ENCODE peak calls at places on chromosomes 3 and 15, in six cellular contexts. D, C, L, T, I and U are unnamed samples.
A peak's percentile ranks its signal among the peaks of the same experiment; 100 is the strongest.

GRCh38 chr15:50055333-50056278 is 63.4 kb downstream of the ATP8B4 start:
- DNase-seq in D (no peak), C (no peak), L (no peak), T (peak; percentile 99), I (peak; percentile 97), U (no peak)

GRCh38 chr3:178170698-178171535 is 365.3 kb upstream of the KCNMB2 start:
- DNase-seq in D (peak; percentile 39), C (no peak), L (no peak), T (peak; percentile 98), I (peak; percentile 96), U (no peak)

GRCh38 chr15:39627456-39628130 is 46.7 kb downstream of the THBS1 start:
- DNase-seq in D (no peak), C (no peak), L (no peak), T (no peak), I (no peak), U (no peak)

GRCh38 chr3:194957743-194958240 is 272.1 kb downstream of the FAM43A start:
- DNase-seq in D (no peak), C (no peak), L (no peak), T (no peak), I (no peak), U (no peak)

GRCh38 chr15:70488002-70488605 is 275.3 kb downstream of the UACA start:
- DNase-seq in D (peak; percentile 84), C (peak; percentile 94), L (peak; percentile 38), T (peak; percentile 80), I (peak; percentile 85), U (peak; percentile 70)

GRCh38 chr3:115363071-115363470 is 216.0 kb upstream of the ZBTB20 start:
- DNase-seq in D (no peak), C (no peak), L (no peak), T (peak; percentile 28), I (no peak), U (no peak)

GRCh38 chr3:152656207-152657001 is 178.5 kb upstream of the P2RY1 start:
- DNase-seq in D (peak; percentile 16), C (no peak), L (no peak), T (no peak), I (peak; percentile 32), U (no peak)

GRCh38 chr3:150761831-150762661 is 923 bp downstream of the SIAH2 start:
- DNase-seq in D (peak; percentile 53), C (peak; percentile 79), L (no peak), T (peak; percentile 67), I (peak; percentile 60), U (no peak)

GRCh38 chr3:107001635-107002034 is 375.6 kb upstream of the CCDC54 start:
- DNase-seq in D (no peak), C (no peak), L (no peak), T (no peak), I (no peak), U (no peak)

GRCh38 chr3:16370872-16371740 is 106.1 kb downstream of the OXNAD1 start:
- DNase-seq in D (no peak), C (no peak), L (no peak), T (no peak), I (no peak), U (no peak)

GRCh38 chr3:15011174-15011573 is 53.9 kb downstream of the MRPS25 start:
- DNase-seq in D (no peak), C (no peak), L (no peak), T (no peak), I (no peak), U (no peak)

GRCh38 chr15:47576921-47577474 is 140.3 kb upstream of the SEMA6D start:
- DNase-seq in D (no peak), C (no peak), L (no peak), T (no peak), I (peak; percentile 22), U (no peak)

GRCh38 chr3:4416961-4417360 is 50.1 kb downstream of the SUMF1 start:
- DNase-seq in D (peak; percentile 45), C (no peak), L (no peak), T (peak; percentile 96), I (peak; percentile 79), U (no peak)

GRCh38 chr3:172034786-172035685 is 4.3 kb upstream of the FNDC3B start:
- DNase-seq in D (peak; percentile 31), C (peak; percentile 71), L (no peak), T (no peak), I (peak; percentile 41), U (peak; percentile 31)

GRCh38 chr3:9703736-9704342 is at the start of gene CPNE9:
- DNase-seq in D (peak; percentile 87), C (peak; percentile 72), L (no peak), T (no peak), I (no peak), U (peak; percentile 47)

GRCh38 chr3:42055291-42055690 is 35.9 kb upstream of the TRAK1 start:
- DNase-seq in D (no peak), C (no peak), L (no peak), T (peak; percentile 67), I (peak; percentile 77), U (no peak)

GRCh38 chr3:13159890-13160289 is 86.7 kb upstream of the IQSEC1 start:
- DNase-seq in D (peak; percentile 62), C (no peak), L (no peak), T (no peak), I (no peak), U (no peak)

GRCh38 chr3:150180349-150180748 is 209.7 kb upstream of the PFN2 start:
- DNase-seq in D (no peak), C (no peak), L (no peak), T (peak; percentile 85), I (peak; percentile 80), U (no peak)

GRCh38 chr3:136350557-136350956 is 100.4 kb downstream of the PCCB start:
- DNase-seq in D (no peak), C (no peak), L (no peak), T (peak; percentile 67), I (peak; percentile 64), U (no peak)

GRCh38 chr3:154275965-154276364 is 48.3 kb downstream of the DHX36 start:
- DNase-seq in D (no peak), C (no peak), L (no peak), T (no peak), I (no peak), U (no peak)

DNA sequence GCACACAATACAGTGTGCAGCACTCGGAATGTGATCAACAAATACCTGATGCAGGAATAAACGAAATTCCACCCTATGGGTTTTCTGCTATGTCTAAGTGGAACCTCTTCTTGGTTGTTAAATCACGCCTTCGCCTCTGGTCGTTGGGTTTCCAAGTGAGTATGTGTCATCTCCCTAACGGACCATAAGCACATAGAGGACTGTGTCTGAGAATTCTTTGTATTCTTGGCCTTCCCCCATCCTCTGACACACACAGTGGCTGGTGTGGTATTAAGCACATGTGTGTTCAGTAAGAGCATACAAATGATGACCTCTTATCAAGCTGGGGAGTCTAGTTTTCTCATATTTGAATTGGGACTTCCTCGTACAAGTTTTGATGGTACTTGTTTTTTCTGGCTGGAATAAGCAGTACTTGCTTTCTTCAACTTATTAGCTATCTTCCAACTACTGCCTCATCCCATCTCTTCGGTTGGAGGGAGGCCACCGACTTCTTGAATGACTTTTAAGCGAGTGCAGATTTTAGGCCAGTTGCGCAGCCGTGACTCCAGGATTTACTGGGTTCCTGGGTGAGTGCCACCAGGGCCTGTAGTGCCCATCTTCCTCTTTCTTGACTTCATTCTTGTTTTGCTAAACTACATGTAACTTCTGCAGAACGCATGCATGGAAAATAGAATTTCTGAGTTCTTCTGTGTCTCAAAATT is 240.2 kb downstream of the ADAMTS17 start:
- DNase-seq in D (no peak), C (peak; percentile 11), L (no peak), T (no peak), I (no peak), U (no peak)
- TF ChIP-seq CTCF in D (no peak), C (no peak), L (no peak), T (no peak), I (no peak), U (no peak)

GRCh38 chr3:196255776-196256175 is 31.8 kb downstream of the PCYT1A start:
- DNase-seq in D (no peak), C (no peak), L (no peak), T (no peak), I (no peak), U (no peak)

GRCh38 chr3:196263819-196264218 is 23.7 kb downstream of the PCYT1A start:
- DNase-seq in D (no peak), C (no peak), L (no peak), T (no peak), I (no peak), U (no peak)

DNA sequence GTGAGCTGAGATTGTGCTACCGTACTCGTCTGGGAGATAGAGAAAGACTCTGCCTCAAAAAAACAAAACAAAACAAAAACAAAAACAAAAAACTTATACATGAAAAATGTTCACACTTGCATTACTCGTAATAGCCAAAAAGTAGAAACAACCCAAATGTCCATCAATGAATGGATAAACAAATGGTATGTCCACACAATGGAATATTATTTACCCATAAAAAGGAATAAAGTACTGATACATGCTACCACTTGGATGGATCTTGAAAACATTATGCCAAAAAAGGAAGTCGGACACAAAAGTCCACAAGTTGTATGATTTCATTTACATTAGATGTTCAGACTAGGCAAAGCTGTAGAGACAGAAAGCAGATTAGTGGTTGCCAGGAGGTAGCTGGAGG is 26.7 kb downstream of the PCYT1A start:
- DNase-seq in D (no peak), C (no peak), L (no peak), T (no peak), I (no peak), U (no peak)
- TF ChIP-seq CTCF in D (no peak), C (no peak), L (no peak), T (no peak), I (no peak), U (no peak)

DNA sequence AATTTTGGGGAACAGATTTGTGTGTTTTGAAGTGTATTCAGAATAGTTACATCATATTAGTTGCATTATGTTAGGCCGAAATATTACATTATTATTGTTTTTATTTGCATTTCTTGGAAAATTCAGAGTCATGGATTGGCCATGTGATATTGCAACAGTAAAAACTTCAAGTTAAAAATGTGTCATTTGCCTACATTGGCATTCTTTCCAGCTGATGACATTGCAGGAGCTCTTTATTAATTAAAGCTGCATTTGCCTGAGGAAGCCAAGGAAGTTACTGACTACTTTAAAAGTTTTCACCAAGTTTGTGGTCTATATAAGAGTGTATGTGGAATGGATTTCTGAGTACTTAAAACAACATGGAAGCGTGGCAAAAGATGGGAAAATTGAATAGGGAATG is 726.4 kb upstream of the SGO1 start:
- DNase-seq in D (no peak), C (no peak), L (no peak), T (no peak), I (no peak), U (no peak)
- TF ChIP-seq CTCF in D (no peak), C (no peak), L (no peak), T (no peak), I (no peak), U (no peak)

GRCh38 chr3:138267083-138267482 is 62.6 kb downstream of the NME9 start:
- DNase-seq in D (no peak), C (no peak), L (no peak), T (no peak), I (no peak), U (no peak)

GRCh38 chr3:138271189-138271794 is 58.4 kb downstream of the NME9 start:
- DNase-seq in D (no peak), C (no peak), L (no peak), T (no peak), I (no peak), U (peak; percentile 16)

GRCh38 chr3:138265745-138266144 is 63.9 kb downstream of the NME9 start:
- DNase-seq in D (no peak), C (no peak), L (no peak), T (no peak), I (no peak), U (no peak)

DNA sequence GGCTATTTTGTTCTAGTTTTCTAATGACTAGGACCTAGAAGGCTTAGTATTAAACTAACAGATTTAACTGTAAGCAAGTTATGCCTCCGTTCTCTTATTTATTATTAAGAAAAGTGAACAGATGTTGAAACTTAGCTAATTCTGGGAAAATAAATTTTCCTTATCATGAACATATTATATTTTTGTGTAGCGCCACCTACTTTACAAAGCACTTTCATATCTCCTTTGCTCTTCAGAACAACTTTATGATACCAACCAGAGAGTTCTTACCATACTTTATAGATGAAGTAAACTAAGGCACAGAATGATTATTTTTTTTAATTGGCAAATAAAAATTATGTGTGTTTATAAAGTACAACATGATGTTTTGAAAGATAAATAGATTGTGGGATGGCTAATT is 59.4 kb downstream of the NME9 start:
- DNase-seq in D (no peak), C (no peak), L (no peak), T (no peak), I (no peak), U (no peak)
- TF ChIP-seq CTCF in D (peak; percentile 43), C (no peak), L (no peak), T (no peak), I (no peak), U (no peak)